ENCODE peak calls at places on chromosomes 11 and 22, in eight cellular contexts. One of them, this sample, is unnamed.

GRCh38 chr11:34599406-34599901 is 21.4 kb upstream of the EHF start:
- DNase-seq in type B pancreatic cell: no peak
- DNase-seq in stimulated activated CD4-positive, alpha-beta T cell treated with anti-CD3 and anti-CD28 coated beads, TNF-alpha, amount 100 ng/mL, for 24 hours: no peak
- DNase-seq in substantia nigra: no peak
- DNase-seq in stomach: no peak
- DNase-seq in M059J: peak; percentile 98
- DNase-seq in endodermal cell: no peak
- DNase-seq in central memory CD8-positive, alpha-beta T cell: no peak
- DNase-seq in this sample: no peak

GRCh38 chr11:60018058-60018457 is 1.1 kb downstream of the OOSP4B start:
- DNase-seq in type B pancreatic cell: no peak
- DNase-seq in stimulated activated CD4-positive, alpha-beta T cell treated with anti-CD3 and anti-CD28 coated beads, TNF-alpha, amount 100 ng/mL, for 24 hours: no peak
- DNase-seq in substantia nigra: no peak
- DNase-seq in stomach: no peak
- DNase-seq in M059J: no peak
- DNase-seq in endodermal cell: no peak
- DNase-seq in central memory CD8-positive, alpha-beta T cell: no peak
- DNase-seq in this sample: no peak

GRCh38 chr22:19755722-19756287 is 4.8 kb upstream of the TBX1 start:
- DNase-seq in type B pancreatic cell: no peak
- DNase-seq in stimulated activated CD4-positive, alpha-beta T cell treated with anti-CD3 and anti-CD28 coated beads, TNF-alpha, amount 100 ng/mL, for 24 hours: no peak
- DNase-seq in substantia nigra: no peak
- DNase-seq in stomach: no peak
- DNase-seq in M059J: no peak
- DNase-seq in endodermal cell: peak; percentile 69
- DNase-seq in central memory CD8-positive, alpha-beta T cell: no peak
- DNase-seq in this sample: no peak

GRCh38 chr11:3949132-3949531 is 93.7 kb downstream of the STIM1 start:
- DNase-seq in type B pancreatic cell: no peak
- DNase-seq in stimulated activated CD4-positive, alpha-beta T cell treated with anti-CD3 and anti-CD28 coated beads, TNF-alpha, amount 100 ng/mL, for 24 hours: no peak
- DNase-seq in substantia nigra: no peak
- DNase-seq in stomach: no peak
- DNase-seq in M059J: no peak
- DNase-seq in endodermal cell: no peak
- DNase-seq in central memory CD8-positive, alpha-beta T cell: no peak
- DNase-seq in this sample: no peak

GRCh38 chr11:59247535-59248227 is 35.0 kb upstream of the MPEG1 start:
- DNase-seq in type B pancreatic cell: no peak
- DNase-seq in stimulated activated CD4-positive, alpha-beta T cell treated with anti-CD3 and anti-CD28 coated beads, TNF-alpha, amount 100 ng/mL, for 24 hours: no peak
- DNase-seq in substantia nigra: no peak
- DNase-seq in stomach: no peak
- DNase-seq in M059J: no peak
- DNase-seq in endodermal cell: no peak
- DNase-seq in central memory CD8-positive, alpha-beta T cell: no peak
- DNase-seq in this sample: no peak

GRCh38 chr11:128825050-128825806 is 41.9 kb downstream of the KCNJ1 start:
- DNase-seq in type B pancreatic cell: no peak
- DNase-seq in stimulated activated CD4-positive, alpha-beta T cell treated with anti-CD3 and anti-CD28 coated beads, TNF-alpha, amount 100 ng/mL, for 24 hours: no peak
- DNase-seq in substantia nigra: no peak
- DNase-seq in stomach: no peak
- DNase-seq in M059J: no peak
- DNase-seq in endodermal cell: no peak
- DNase-seq in central memory CD8-positive, alpha-beta T cell: no peak
- DNase-seq in this sample: no peak

GRCh38 chr11:9815486-9816136 is 151.7 kb downstream of the SWAP70 start:
- DNase-seq in type B pancreatic cell: no peak
- DNase-seq in stimulated activated CD4-positive, alpha-beta T cell treated with anti-CD3 and anti-CD28 coated beads, TNF-alpha, amount 100 ng/mL, for 24 hours: no peak
- DNase-seq in substantia nigra: no peak
- DNase-seq in stomach: no peak
- DNase-seq in M059J: peak; percentile 90
- DNase-seq in endodermal cell: no peak
- DNase-seq in central memory CD8-positive, alpha-beta T cell: no peak
- DNase-seq in this sample: no peak

GRCh38 chr11:446886-447285 is 3.2 kb upstream of the PTDSS2 start:
- DNase-seq in type B pancreatic cell: no peak
- DNase-seq in stimulated activated CD4-positive, alpha-beta T cell treated with anti-CD3 and anti-CD28 coated beads, TNF-alpha, amount 100 ng/mL, for 24 hours: no peak
- DNase-seq in substantia nigra: no peak
- DNase-seq in stomach: no peak
- DNase-seq in M059J: no peak
- DNase-seq in endodermal cell: no peak
- DNase-seq in central memory CD8-positive, alpha-beta T cell: no peak
- DNase-seq in this sample: peak; percentile 48

GRCh38 chr11:109606256-109606655 is 184.3 kb downstream of the C11orf87 start:
- DNase-seq in type B pancreatic cell: no peak
- DNase-seq in stimulated activated CD4-positive, alpha-beta T cell treated with anti-CD3 and anti-CD28 coated beads, TNF-alpha, amount 100 ng/mL, for 24 hours: no peak
- DNase-seq in substantia nigra: no peak
- DNase-seq in stomach: no peak
- DNase-seq in M059J: no peak
- DNase-seq in endodermal cell: no peak
- DNase-seq in central memory CD8-positive, alpha-beta T cell: no peak
- DNase-seq in this sample: no peak

GRCh38 chr22:39237276-39238123 is 7.3 kb downstream of the PDGFB start:
- DNase-seq in type B pancreatic cell: no peak
- DNase-seq in stimulated activated CD4-positive, alpha-beta T cell treated with anti-CD3 and anti-CD28 coated beads, TNF-alpha, amount 100 ng/mL, for 24 hours: no peak
- DNase-seq in substantia nigra: no peak
- DNase-seq in stomach: peak; percentile 54
- DNase-seq in M059J: no peak
- DNase-seq in endodermal cell: no peak
- DNase-seq in central memory CD8-positive, alpha-beta T cell: no peak
- DNase-seq in this sample: peak; percentile 21

GRCh38 chr11:45665206-45665932 is at the start of gene CHST1:
- DNase-seq in type B pancreatic cell: no peak
- DNase-seq in stimulated activated CD4-positive, alpha-beta T cell treated with anti-CD3 and anti-CD28 coated beads, TNF-alpha, amount 100 ng/mL, for 24 hours: no peak
- DNase-seq in substantia nigra: peak; percentile 43
- DNase-seq in stomach: peak; percentile 67
- DNase-seq in M059J: peak; percentile 38
- DNase-seq in endodermal cell: peak; percentile 76
- DNase-seq in central memory CD8-positive, alpha-beta T cell: no peak
- DNase-seq in this sample: no peak

GRCh38 chr11:93528757-93529639 is 14.2 kb downstream of the SMCO4 start:
- DNase-seq in type B pancreatic cell: no peak
- DNase-seq in stimulated activated CD4-positive, alpha-beta T cell treated with anti-CD3 and anti-CD28 coated beads, TNF-alpha, amount 100 ng/mL, for 24 hours: no peak
- DNase-seq in substantia nigra: no peak
- DNase-seq in stomach: no peak
- DNase-seq in M059J: no peak
- DNase-seq in endodermal cell: no peak
- DNase-seq in central memory CD8-positive, alpha-beta T cell: no peak
- DNase-seq in this sample: peak; percentile 43

GRCh38 chr11:67463680-67464410 is 5.2 kb downstream of the TMEM134 start:
- DNase-seq in type B pancreatic cell: no peak
- DNase-seq in stimulated activated CD4-positive, alpha-beta T cell treated with anti-CD3 and anti-CD28 coated beads, TNF-alpha, amount 100 ng/mL, for 24 hours: no peak
- DNase-seq in substantia nigra: peak; percentile 48
- DNase-seq in stomach: peak; percentile 54
- DNase-seq in M059J: peak; percentile 82
- DNase-seq in endodermal cell: peak; percentile 57
- DNase-seq in central memory CD8-positive, alpha-beta T cell: no peak
- DNase-seq in this sample: no peak

GRCh38 chr22:32378703-32379272 is 21.1 kb downstream of the RFPL3 start:
- DNase-seq in type B pancreatic cell: no peak
- DNase-seq in stimulated activated CD4-positive, alpha-beta T cell treated with anti-CD3 and anti-CD28 coated beads, TNF-alpha, amount 100 ng/mL, for 24 hours: no peak
- DNase-seq in substantia nigra: peak; percentile 57
- DNase-seq in stomach: no peak
- DNase-seq in M059J: peak; percentile 27
- DNase-seq in endodermal cell: peak; percentile 91
- DNase-seq in central memory CD8-positive, alpha-beta T cell: no peak
- DNase-seq in this sample: no peak

GRCh38 chr22:37229805-37230672 is 14.0 kb downstream of the RAC2 start:
- DNase-seq in type B pancreatic cell: no peak
- DNase-seq in stimulated activated CD4-positive, alpha-beta T cell treated with anti-CD3 and anti-CD28 coated beads, TNF-alpha, amount 100 ng/mL, for 24 hours: peak; percentile 85
- DNase-seq in substantia nigra: no peak
- DNase-seq in stomach: peak; percentile 67
- DNase-seq in M059J: peak; percentile 93
- DNase-seq in endodermal cell: no peak
- DNase-seq in central memory CD8-positive, alpha-beta T cell: peak; percentile 86
- DNase-seq in this sample: no peak

GRCh38 chr22:22111267-22111751 is 128.7 kb upstream of the TOP3B start:
- DNase-seq in type B pancreatic cell: no peak
- DNase-seq in stimulated activated CD4-positive, alpha-beta T cell treated with anti-CD3 and anti-CD28 coated beads, TNF-alpha, amount 100 ng/mL, for 24 hours: peak; percentile 5
- DNase-seq in substantia nigra: no peak
- DNase-seq in stomach: no peak
- DNase-seq in M059J: peak; percentile 75
- DNase-seq in endodermal cell: peak; percentile 51
- DNase-seq in central memory CD8-positive, alpha-beta T cell: no peak
- DNase-seq in this sample: no peak

GRCh38 chr11:71190551-71190950 is 61.8 kb downstream of the SHANK2 start:
- DNase-seq in type B pancreatic cell: no peak
- DNase-seq in stimulated activated CD4-positive, alpha-beta T cell treated with anti-CD3 and anti-CD28 coated beads, TNF-alpha, amount 100 ng/mL, for 24 hours: no peak
- DNase-seq in substantia nigra: no peak
- DNase-seq in stomach: no peak
- DNase-seq in M059J: no peak
- DNase-seq in endodermal cell: no peak
- DNase-seq in central memory CD8-positive, alpha-beta T cell: no peak
- DNase-seq in this sample: no peak

GRCh38 chr11:68313574-68314202 is 1.3 kb downstream of the LRP5 start:
- DNase-seq in type B pancreatic cell: no peak
- DNase-seq in stimulated activated CD4-positive, alpha-beta T cell treated with anti-CD3 and anti-CD28 coated beads, TNF-alpha, amount 100 ng/mL, for 24 hours: no peak
- DNase-seq in substantia nigra: no peak
- DNase-seq in stomach: no peak
- DNase-seq in M059J: peak; percentile 39
- DNase-seq in endodermal cell: no peak
- DNase-seq in central memory CD8-positive, alpha-beta T cell: no peak
- DNase-seq in this sample: peak; percentile 36

GRCh38 chr22:41417622-41418390 is 28.8 kb downstream of the TOB2 start:
- DNase-seq in type B pancreatic cell: no peak
- DNase-seq in stimulated activated CD4-positive, alpha-beta T cell treated with anti-CD3 and anti-CD28 coated beads, TNF-alpha, amount 100 ng/mL, for 24 hours: no peak
- DNase-seq in substantia nigra: peak; percentile 98
- DNase-seq in stomach: peak; percentile 99
- DNase-seq in M059J: peak; percentile 75
- DNase-seq in endodermal cell: no peak
- DNase-seq in central memory CD8-positive, alpha-beta T cell: no peak
- DNase-seq in this sample: no peak

GRCh38 chr11:5620606-5621521 is 3.9 kb upstream of the TRIM34 start:
- DNase-seq in type B pancreatic cell: no peak
- DNase-seq in stimulated activated CD4-positive, alpha-beta T cell treated with anti-CD3 and anti-CD28 coated beads, TNF-alpha, amount 100 ng/mL, for 24 hours: no peak
- DNase-seq in substantia nigra: no peak
- DNase-seq in stomach: no peak
- DNase-seq in M059J: peak; percentile 95
- DNase-seq in endodermal cell: no peak
- DNase-seq in central memory CD8-positive, alpha-beta T cell: no peak
- DNase-seq in this sample: peak; percentile 75

GRCh38 chr11:57679396-57679795 is 11.5 kb downstream of the ZDHHC5 start:
- DNase-seq in type B pancreatic cell: no peak
- DNase-seq in stimulated activated CD4-positive, alpha-beta T cell treated with anti-CD3 and anti-CD28 coated beads, TNF-alpha, amount 100 ng/mL, for 24 hours: no peak
- DNase-seq in substantia nigra: no peak
- DNase-seq in stomach: no peak
- DNase-seq in M059J: no peak
- DNase-seq in endodermal cell: no peak
- DNase-seq in central memory CD8-positive, alpha-beta T cell: no peak
- DNase-seq in this sample: no peak

GRCh38 chr22:38259370-38259769 is 13.4 kb downstream of the TMEM184B start:
- DNase-seq in type B pancreatic cell: no peak
- DNase-seq in stimulated activated CD4-positive, alpha-beta T cell treated with anti-CD3 and anti-CD28 coated beads, TNF-alpha, amount 100 ng/mL, for 24 hours: no peak
- DNase-seq in substantia nigra: no peak
- DNase-seq in stomach: no peak
- DNase-seq in M059J: no peak
- DNase-seq in endodermal cell: no peak
- DNase-seq in central memory CD8-positive, alpha-beta T cell: no peak
- DNase-seq in this sample: no peak

GRCh38 chr11:10654211-10655150 is 39.1 kb downstream of the IRAG1 start:
- DNase-seq in type B pancreatic cell: no peak
- DNase-seq in stimulated activated CD4-positive, alpha-beta T cell treated with anti-CD3 and anti-CD28 coated beads, TNF-alpha, amount 100 ng/mL, for 24 hours: peak; percentile 7
- DNase-seq in substantia nigra: no peak
- DNase-seq in stomach: no peak
- DNase-seq in M059J: peak; percentile 77
- DNase-seq in endodermal cell: peak; percentile 68
- DNase-seq in central memory CD8-positive, alpha-beta T cell: no peak
- DNase-seq in this sample: peak; percentile 9

GRCh38 chr11:19646308-19646707 is 66.3 kb upstream of the NAV2 start:
- DNase-seq in type B pancreatic cell: no peak
- DNase-seq in stimulated activated CD4-positive, alpha-beta T cell treated with anti-CD3 and anti-CD28 coated beads, TNF-alpha, amount 100 ng/mL, for 24 hours: no peak
- DNase-seq in substantia nigra: no peak
- DNase-seq in stomach: no peak
- DNase-seq in M059J: peak; percentile 56
- DNase-seq in endodermal cell: no peak
- DNase-seq in central memory CD8-positive, alpha-beta T cell: no peak
- DNase-seq in this sample: no peak

GRCh38 chr11:30818721-30819120 is 232.6 kb upstream of the MPPED2 start:
- DNase-seq in type B pancreatic cell: no peak
- DNase-seq in stimulated activated CD4-positive, alpha-beta T cell treated with anti-CD3 and anti-CD28 coated beads, TNF-alpha, amount 100 ng/mL, for 24 hours: no peak
- DNase-seq in substantia nigra: no peak
- DNase-seq in stomach: no peak
- DNase-seq in M059J: no peak
- DNase-seq in endodermal cell: no peak
- DNase-seq in central memory CD8-positive, alpha-beta T cell: no peak
- DNase-seq in this sample: no peak

GRCh38 chr11:70504246-70505020 is 106.1 kb downstream of the CTTN start:
- DNase-seq in type B pancreatic cell: no peak
- DNase-seq in stimulated activated CD4-positive, alpha-beta T cell treated with anti-CD3 and anti-CD28 coated beads, TNF-alpha, amount 100 ng/mL, for 24 hours: no peak
- DNase-seq in substantia nigra: no peak
- DNase-seq in stomach: no peak
- DNase-seq in M059J: no peak
- DNase-seq in endodermal cell: no peak
- DNase-seq in central memory CD8-positive, alpha-beta T cell: no peak
- DNase-seq in this sample: no peak

GRCh38 chr11:108818971-108819370 is 154.1 kb downstream of the DDX10 start:
- DNase-seq in type B pancreatic cell: no peak
- DNase-seq in stimulated activated CD4-positive, alpha-beta T cell treated with anti-CD3 and anti-CD28 coated beads, TNF-alpha, amount 100 ng/mL, for 24 hours: no peak
- DNase-seq in substantia nigra: no peak
- DNase-seq in stomach: no peak
- DNase-seq in M059J: no peak
- DNase-seq in endodermal cell: no peak
- DNase-seq in central memory CD8-positive, alpha-beta T cell: no peak
- DNase-seq in this sample: no peak

GRCh38 chr11:69645801-69646492 is 5.0 kb downstream of the CCND1 start:
- DNase-seq in type B pancreatic cell: no peak
- DNase-seq in stimulated activated CD4-positive, alpha-beta T cell treated with anti-CD3 and anti-CD28 coated beads, TNF-alpha, amount 100 ng/mL, for 24 hours: no peak
- DNase-seq in substantia nigra: no peak
- DNase-seq in stomach: no peak
- DNase-seq in M059J: no peak
- DNase-seq in endodermal cell: peak; percentile 55
- DNase-seq in central memory CD8-positive, alpha-beta T cell: no peak
- DNase-seq in this sample: no peak

GRCh38 chr11:44493383-44493782 is 72.1 kb upstream of the CD82 start:
- DNase-seq in type B pancreatic cell: no peak
- DNase-seq in stimulated activated CD4-positive, alpha-beta T cell treated with anti-CD3 and anti-CD28 coated beads, TNF-alpha, amount 100 ng/mL, for 24 hours: no peak
- DNase-seq in substantia nigra: no peak
- DNase-seq in stomach: no peak
- DNase-seq in M059J: no peak
- DNase-seq in endodermal cell: no peak
- DNase-seq in central memory CD8-positive, alpha-beta T cell: no peak
- DNase-seq in this sample: no peak

GRCh38 chr11:66800720-66801428 is 42.4 kb upstream of the RCE1 start:
- DNase-seq in type B pancreatic cell: no peak
- DNase-seq in stimulated activated CD4-positive, alpha-beta T cell treated with anti-CD3 and anti-CD28 coated beads, TNF-alpha, amount 100 ng/mL, for 24 hours: no peak
- DNase-seq in substantia nigra: no peak
- DNase-seq in stomach: no peak
- DNase-seq in M059J: no peak
- DNase-seq in endodermal cell: no peak
- DNase-seq in central memory CD8-positive, alpha-beta T cell: no peak
- DNase-seq in this sample: no peak

GRCh38 chr11:65777241-65777640 is 3.5 kb downstream of the AP5B1 start:
- DNase-seq in type B pancreatic cell: peak; percentile 50
- DNase-seq in stimulated activated CD4-positive, alpha-beta T cell treated with anti-CD3 and anti-CD28 coated beads, TNF-alpha, amount 100 ng/mL, for 24 hours: no peak
- DNase-seq in substantia nigra: no peak
- DNase-seq in stomach: peak; percentile 21
- DNase-seq in M059J: no peak
- DNase-seq in endodermal cell: no peak
- DNase-seq in central memory CD8-positive, alpha-beta T cell: no peak
- DNase-seq in this sample: no peak

This sample was measured in NCI-H510A treated with DMSO at 0.1 percent for 48 hours.